ENCODE peak calls at places on chromosome 12, in four cellular contexts. R is heart right ventricle, N is BE2C, F is kidney epithelial cell. A is an unnamed sample.

GRCh38 chr12:91852646-91853045 is 293.0 kb downstream of the BTG1 start:
- DNase-seq in R (no peak), N (no peak), F (no peak), A (no peak)

GRCh38 chr12:52903285-52903854 is 1.5 kb downstream of the KRT8 start:
- DNase-seq in N (peak), F (no peak), R (peak), A (no peak)

GRCh38 chr12:128459067-128459466 is 192.1 kb downstream of the TMEM132C start:
- DNase-seq in R (no peak), N (no peak), F (no peak), A (no peak)

GRCh38 chr12:96427269-96427729 is 27.1 kb upstream of the CDK17 start:
- DNase-seq in R (peak), N (peak), F (peak), A (peak)

GRCh38 chr12:96241484-96242256 is 47.5 kb downstream of the ELK3 start:
- DNase-seq in R (peak), N (no peak), F (no peak), A (no peak)

GRCh38 chr12:98635657-98636323 is 8.8 kb downstream of the IKBIP start:
- DNase-seq in R (no peak), F (peak), N (no peak), A (peak)

GRCh38 chr12:97921957-97922722 is 459.5 kb downstream of the RMST start:
- DNase-seq in F (peak), N (no peak), R (no peak), A (peak)

GRCh38 chr12:48070731-48071130 is 35.1 kb downstream of the SENP1 start:
- DNase-seq in N (no peak), F (no peak), R (no peak), A (no peak)

GRCh38 chr12:23729354-23729753 is 220.1 kb downstream of the SOX5 start:
- DNase-seq in R (no peak), N (no peak), F (no peak), A (no peak)

GRCh38 chr12:41663487-41664258 is 475.6 kb downstream of the PDZRN4 start:
- DNase-seq in R (no peak), N (no peak), F (no peak), A (peak)

GRCh38 chr12:11171953-11172675 is 1.1 kb downstream of the SMIM10L1 start:
- DNase-seq in R (no peak), N (no peak), F (no peak), A (no peak)

GRCh38 chr12:27970981-27971489 is 1.5 kb downstream of the PTHLH start:
- DNase-seq in F (no peak), R (peak), N (no peak), A (no peak)

GRCh38 chr12:26680724-26681455 is 152.1 kb downstream of the ITPR2 start:
- DNase-seq in N (no peak), F (no peak), R (no peak), A (no peak)

GRCh38 chr12:104573-105081 is 38.1 kb downstream of the IQSEC3 start:
- DNase-seq in N (no peak), R (no peak), F (no peak), A (no peak)

GRCh38 chr12:27898022-27898421 is 74.5 kb downstream of the PTHLH start:
- DNase-seq in F (no peak), N (no peak), R (no peak), A (no peak)

GRCh38 chr12:1883513-1883912 is 34.9 kb downstream of the CACNA2D4 start:
- DNase-seq in R (no peak), N (no peak), F (no peak), A (no peak)

GRCh38 chr12:86334071-86334470 is 77.9 kb upstream of the MGAT4C start:
- DNase-seq in N (no peak), F (no peak), R (no peak), A (no peak)

GRCh38 chr12:106917503-106917902 is 38.2 kb upstream of the TMEM263 start:
- DNase-seq in R (no peak), F (no peak), N (no peak), A (no peak)

GRCh38 chr12:83378186-83378727 is 691.6 kb downstream of the TMTC2 start:
- DNase-seq in R (no peak), N (no peak), F (no peak), A (no peak)

DNA sequence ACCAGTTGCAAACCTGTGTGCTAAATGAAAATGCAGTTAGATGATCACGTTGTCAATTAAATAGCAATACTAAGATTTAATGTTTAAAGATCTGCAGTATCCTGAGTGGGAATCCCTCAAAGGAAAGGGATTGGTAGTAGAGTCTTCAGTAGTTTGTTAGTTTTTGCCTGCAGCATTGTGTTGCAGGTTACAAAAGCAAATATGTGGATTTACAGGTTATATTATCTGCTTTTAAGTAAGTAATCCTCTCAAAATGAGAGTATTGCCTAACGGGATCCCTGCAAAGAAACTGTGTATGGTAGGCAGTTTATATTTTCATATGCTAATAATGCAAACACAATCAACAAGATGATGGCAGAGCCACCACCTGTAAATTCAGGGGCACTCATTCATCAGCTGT is 72.2 kb upstream of the OSBPL8 start:
- DNase-seq in F (no peak), N (no peak), R (no peak), A (no peak)
- H3K4me3 ChIP-seq in F (no peak), N (no peak), R (no peak), A (no peak)

GRCh38 chr12:50111417-50111692 is 681 bp upstream of the COX14 start:
- DNase-seq in R (no peak), N (no peak), F (no peak), A (no peak)
- H3K4me3 ChIP-seq in R (peak), N (peak), F (peak), A (peak)

GRCh38 chr12:89355243-89356068 is 3.2 kb upstream of the DUSP6 start:
- DNase-seq in R (no peak), N (no peak), F (no peak), A (no peak)
- H3K4me3 ChIP-seq in R (peak), N (no peak), F (peak), A (peak)

DNA sequence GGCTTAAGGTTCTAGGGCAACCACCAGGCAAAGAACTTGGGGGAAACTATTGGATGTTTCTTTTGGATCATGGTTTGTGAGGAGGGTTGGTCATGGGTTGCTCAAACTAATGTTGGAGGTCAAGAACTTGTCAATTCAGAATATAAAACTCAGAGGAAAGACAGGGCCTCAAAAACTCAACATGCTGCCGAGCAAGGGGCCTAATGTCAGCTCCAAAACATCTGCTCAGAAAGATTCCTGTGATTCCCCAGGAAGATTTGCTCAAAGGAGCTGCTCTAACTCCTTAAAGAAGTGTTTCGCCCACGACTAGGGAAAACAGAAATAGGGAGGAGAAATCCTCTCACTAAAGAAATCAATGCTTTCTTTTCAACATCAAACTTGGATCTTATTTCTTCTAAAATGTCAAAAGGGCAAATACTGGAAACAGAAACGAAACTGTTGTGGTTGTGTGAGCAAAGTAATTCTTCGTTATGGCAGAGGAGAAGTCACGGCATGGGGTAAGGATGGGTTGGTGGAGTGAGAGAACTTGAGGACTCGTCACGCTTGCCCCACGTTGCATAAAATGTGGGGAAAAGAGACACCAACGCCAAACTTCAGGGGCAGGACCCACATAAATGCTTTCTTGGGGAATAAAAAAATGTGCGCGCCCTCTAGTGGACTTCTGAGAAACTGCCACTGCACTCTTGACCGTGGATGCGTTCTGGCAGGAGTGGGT is 3.8 kb upstream of the IGF1 start:
- DNase-seq in F (no peak), N (peak), R (peak), A (no peak)
- H3K4me3 ChIP-seq in F (no peak), N (no peak), R (peak), A (no peak)

A was measured in retinal pigment epithelial cell.